ENCODE peak calls at places on chromosomes 3 and 15, in six cellular contexts. One of them, this sample, is unnamed.

GRCh38 chr3:67076607-67077006 is 78.5 kb downstream of the KBTBD8 start:
- DNase-seq in mesothelial cell of epicardium: no peak
- DNase-seq in Right ventricle myocardium superior: no peak
- DNase-seq in CD4-positive, alpha-beta memory T cell: no peak
- DNase-seq in HS-5: no peak
- DNase-seq in IMR-90: no peak
- DNase-seq in this sample: no peak

GRCh38 chr15:69305204-69305931 is 6.7 kb downstream of the PAQR5 start:
- DNase-seq in IMR-90: peak
- DNase-seq in Right ventricle myocardium superior: no peak
- DNase-seq in HS-5: peak
- DNase-seq in mesothelial cell of epicardium: no peak
- DNase-seq in CD4-positive, alpha-beta memory T cell: no peak
- DNase-seq in this sample: peak

GRCh38 chr15:101053261-101053660 is 134.1 kb downstream of the LRRK1 start:
- DNase-seq in IMR-90: no peak
- DNase-seq in Right ventricle myocardium superior: no peak
- DNase-seq in HS-5: no peak
- DNase-seq in CD4-positive, alpha-beta memory T cell: no peak
- DNase-seq in mesothelial cell of epicardium: no peak
- DNase-seq in this sample: no peak

GRCh38 chr3:82707035-82707434 is 945.6 kb upstream of the GBE1 start:
- DNase-seq in CD4-positive, alpha-beta memory T cell: no peak
- DNase-seq in IMR-90: no peak
- DNase-seq in Right ventricle myocardium superior: no peak
- DNase-seq in HS-5: no peak
- DNase-seq in mesothelial cell of epicardium: no peak
- DNase-seq in this sample: no peak

GRCh38 chr3:48594431-48595049 is 589 bp downstream of the COL7A1 start:
- DNase-seq in IMR-90: peak
- DNase-seq in HS-5: no peak
- DNase-seq in CD4-positive, alpha-beta memory T cell: no peak
- DNase-seq in mesothelial cell of epicardium: no peak
- DNase-seq in Right ventricle myocardium superior: no peak
- DNase-seq in this sample: no peak

GRCh38 chr3:135513106-135514063 is 452.1 kb upstream of the PPP2R3A start:
- DNase-seq in CD4-positive, alpha-beta memory T cell: no peak
- DNase-seq in IMR-90: peak
- DNase-seq in Right ventricle myocardium superior: no peak
- DNase-seq in HS-5: peak
- DNase-seq in mesothelial cell of epicardium: no peak
- DNase-seq in this sample: no peak

GRCh38 chr3:45507820-45508317 is 86.7 kb upstream of the LIMD1 start:
- DNase-seq in IMR-90: peak
- DNase-seq in mesothelial cell of epicardium: peak
- DNase-seq in HS-5: no peak
- DNase-seq in CD4-positive, alpha-beta memory T cell: no peak
- DNase-seq in Right ventricle myocardium superior: peak
- DNase-seq in this sample: no peak

GRCh38 chr3:55896155-55896554 is 409.0 kb upstream of the WNT5A start:
- DNase-seq in IMR-90: no peak
- DNase-seq in Right ventricle myocardium superior: no peak
- DNase-seq in HS-5: no peak
- DNase-seq in mesothelial cell of epicardium: no peak
- DNase-seq in CD4-positive, alpha-beta memory T cell: no peak
- DNase-seq in this sample: no peak

GRCh38 chr3:114566162-114566755 is 272.4 kb downstream of the TIGIT start:
- DNase-seq in mesothelial cell of epicardium: no peak
- DNase-seq in Right ventricle myocardium superior: no peak
- DNase-seq in CD4-positive, alpha-beta memory T cell: no peak
- DNase-seq in HS-5: no peak
- DNase-seq in IMR-90: no peak
- DNase-seq in this sample: no peak

GRCh38 chr3:177982034-177982433 is 554.2 kb upstream of the KCNMB2 start:
- DNase-seq in IMR-90: peak
- DNase-seq in Right ventricle myocardium superior: no peak
- DNase-seq in mesothelial cell of epicardium: no peak
- DNase-seq in CD4-positive, alpha-beta memory T cell: no peak
- DNase-seq in HS-5: peak
- DNase-seq in this sample: no peak

GRCh38 chr3:70832811-70833509 is 520.5 kb upstream of the MDFIC2 start:
- DNase-seq in IMR-90: peak
- DNase-seq in Right ventricle myocardium superior: no peak
- DNase-seq in mesothelial cell of epicardium: no peak
- DNase-seq in CD4-positive, alpha-beta memory T cell: no peak
- DNase-seq in HS-5: peak
- DNase-seq in this sample: no peak

GRCh38 chr15:88089019-88089603 is 167.4 kb downstream of the NTRK3 start:
- DNase-seq in IMR-90: no peak
- DNase-seq in mesothelial cell of epicardium: no peak
- DNase-seq in HS-5: no peak
- DNase-seq in Right ventricle myocardium superior: no peak
- DNase-seq in CD4-positive, alpha-beta memory T cell: no peak
- DNase-seq in this sample: no peak

GRCh38 chr3:138230525-138230924 is 43.4 kb downstream of the ARMC8 start:
- DNase-seq in IMR-90: peak
- DNase-seq in Right ventricle myocardium superior: no peak
- DNase-seq in HS-5: no peak
- DNase-seq in mesothelial cell of epicardium: no peak
- DNase-seq in CD4-positive, alpha-beta memory T cell: no peak
- DNase-seq in this sample: no peak

GRCh38 chr3:155581579-155581978 is 163.3 kb downstream of the PLCH1 start:
- DNase-seq in HS-5: no peak
- DNase-seq in mesothelial cell of epicardium: no peak
- DNase-seq in IMR-90: no peak
- DNase-seq in Right ventricle myocardium superior: no peak
- DNase-seq in CD4-positive, alpha-beta memory T cell: no peak
- DNase-seq in this sample: no peak

GRCh38 chr3:49122022-49122421 is 1.4 kb upstream of the USP19 start:
- DNase-seq in HS-5: no peak
- DNase-seq in Right ventricle myocardium superior: no peak
- DNase-seq in mesothelial cell of epicardium: no peak
- DNase-seq in IMR-90: no peak
- DNase-seq in CD4-positive, alpha-beta memory T cell: no peak
- DNase-seq in this sample: no peak

GRCh38 chr3:53199834-53200233 is 38.8 kb downstream of the PRKCD start:
- DNase-seq in Right ventricle myocardium superior: peak
- DNase-seq in mesothelial cell of epicardium: no peak
- DNase-seq in CD4-positive, alpha-beta memory T cell: no peak
- DNase-seq in HS-5: no peak
- DNase-seq in IMR-90: no peak
- DNase-seq in this sample: no peak

GRCh38 chr3:45932112-45932511 is 11.2 kb upstream of the CXCR6 start:
- DNase-seq in Right ventricle myocardium superior: no peak
- DNase-seq in mesothelial cell of epicardium: no peak
- DNase-seq in CD4-positive, alpha-beta memory T cell: no peak
- DNase-seq in IMR-90: no peak
- DNase-seq in HS-5: no peak
- DNase-seq in this sample: no peak

GRCh38 chr3:60282840-60283239 is 968.4 kb downstream of the FHIT start:
- DNase-seq in Right ventricle myocardium superior: no peak
- DNase-seq in HS-5: no peak
- DNase-seq in mesothelial cell of epicardium: no peak
- DNase-seq in CD4-positive, alpha-beta memory T cell: no peak
- DNase-seq in IMR-90: no peak
- DNase-seq in this sample: no peak

GRCh38 chr15:39028069-39028468 is 463.5 kb upstream of the RASGRP1 start:
- DNase-seq in mesothelial cell of epicardium: no peak
- DNase-seq in Right ventricle myocardium superior: peak
- DNase-seq in HS-5: peak
- DNase-seq in CD4-positive, alpha-beta memory T cell: no peak
- DNase-seq in IMR-90: peak
- DNase-seq in this sample: peak

This sample was measured in aorta.